ENCODE peak calls at places on chromosome 5, in eight cellular contexts. U, K, E, S, Q, T, G and J are unnamed samples.
A peak's percentile ranks its signal among the peaks of the same experiment; 100 is the strongest.

GRCh38 chr5:136781464-136781863 is 416.1 kb upstream of the TRPC7 start:
- DNase-seq in U (no peak), K (no peak), E (no peak), S (no peak), Q (no peak), T (no peak), G (peak; percentile 79), J (peak; percentile 66)

GRCh38 chr5:176547811-176548210 is 1.3 kb upstream of the CDHR2 start:
- DNase-seq in U (no peak), K (no peak), E (no peak), S (no peak), Q (no peak), T (no peak), G (no peak), J (no peak)

GRCh38 chr5:153573326-153574033 is 83.0 kb downstream of the GRIA1 start:
- DNase-seq in U (no peak), K (no peak), E (no peak), S (no peak), Q (no peak), T (peak; percentile 38), G (no peak), J (no peak)

GRCh38 chr5:151596839-151597539 is 5.9 kb upstream of the FAT2 start:
- DNase-seq in U (no peak), K (no peak), E (no peak), S (no peak), Q (no peak), T (no peak), G (no peak), J (no peak)

GRCh38 chr5:96257904-96258303 is 175.1 kb downstream of the PCSK1 start:
- DNase-seq in U (no peak), K (no peak), E (no peak), S (no peak), Q (no peak), T (no peak), G (peak; percentile 76), J (peak; percentile 61)

GRCh38 chr5:16755641-16756040 is 138.8 kb upstream of the RETREG1 start:
- DNase-seq in U (no peak), K (no peak), E (no peak), S (no peak), Q (no peak), T (no peak), G (no peak), J (no peak)

GRCh38 chr5:159096555-159097460 is 2.9 kb downstream of the EBF1 start:
- DNase-seq in U (no peak), K (no peak), E (no peak), S (no peak), Q (peak; percentile 40), T (no peak), G (no peak), J (no peak)

GRCh38 chr5:14809369-14810144 is 62.0 kb downstream of the ANKH start:
- DNase-seq in U (peak; percentile 32), K (no peak), E (peak; percentile 75), S (no peak), Q (peak; percentile 94), T (peak; percentile 32), G (peak; percentile 85), J (peak; percentile 95)

GRCh38 chr5:173926359-173926758 is 38.2 kb downstream of the CPEB4 start:
- DNase-seq in U (no peak), K (no peak), E (no peak), S (no peak), Q (no peak), T (no peak), G (no peak), J (peak; percentile 53)

GRCh38 chr5:98425626-98426025 is 347.8 kb upstream of the RGMB start:
- DNase-seq in U (no peak), K (no peak), E (no peak), S (no peak), Q (no peak), T (no peak), G (no peak), J (peak; percentile 50)

GRCh38 chr5:142977363-142978051 is 207.3 kb downstream of the ARHGAP26 start:
- DNase-seq in U (no peak), K (no peak), E (peak; percentile 24), S (no peak), Q (peak; percentile 77), T (peak; percentile 80), G (peak; percentile 86), J (peak; percentile 37)

GRCh38 chr5:66810747-66811355 is 214.7 kb downstream of the MAST4 start:
- DNase-seq in U (no peak), K (no peak), E (no peak), S (no peak), Q (no peak), T (no peak), G (no peak), J (no peak)

GRCh38 chr5:142906863-142907671 is 136.9 kb downstream of the ARHGAP26 start:
- DNase-seq in U (no peak), K (no peak), E (no peak), S (no peak), Q (no peak), T (peak; percentile 59), G (no peak), J (peak; percentile 80)

GRCh38 chr5:1181451-1182359 is 19.7 kb upstream of the SLC6A19 start:
- DNase-seq in U (no peak), K (no peak), E (no peak), S (no peak), Q (no peak), T (no peak), G (no peak), J (no peak)

GRCh38 chr5:63011158-63011557 is 432.5 kb downstream of the LRRC70 start:
- DNase-seq in U (no peak), K (no peak), E (no peak), S (no peak), Q (no peak), T (no peak), G (no peak), J (no peak)

GRCh38 chr5:168364738-168365550 is 73.5 kb downstream of the WWC1 start:
- DNase-seq in U (no peak), K (no peak), E (no peak), S (peak; percentile 86), Q (no peak), T (peak; percentile 39), G (peak; percentile 22), J (peak; percentile 53)

GRCh38 chr5:81852277-81853004 is 101.5 kb upstream of the SSBP2 start:
- DNase-seq in U (no peak), K (no peak), E (peak; percentile 34), S (peak; percentile 67), Q (peak; percentile 22), T (no peak), G (no peak), J (peak; percentile 10)

GRCh38 chr5:85670417-85670816 is 947.3 kb upstream of the COX7C start:
- DNase-seq in U (no peak), K (no peak), E (no peak), S (no peak), Q (no peak), T (no peak), G (no peak), J (no peak)

GRCh38 chr5:130514984-130515690 is 610.9 kb downstream of the CHSY3 start:
- DNase-seq in U (no peak), K (no peak), E (no peak), S (no peak), Q (no peak), T (peak; percentile 81), G (peak; percentile 80), J (peak; percentile 42)

GRCh38 chr5:31452314-31452713 is 79.6 kb downstream of the DROSHA start:
- DNase-seq in U (no peak), K (no peak), E (no peak), S (no peak), Q (no peak), T (peak; percentile 5), G (no peak), J (no peak)

GRCh38 chr5:112878760-112879159 is 17.7 kb downstream of the SRP19 start:
- DNase-seq in U (peak; percentile 20), K (no peak), E (peak; percentile 16), S (no peak), Q (peak; percentile 18), T (peak; percentile 66), G (peak; percentile 13), J (no peak)

GRCh38 chr5:141560141-141560540 is 58.7 kb downstream of the DIAPH1 start:
- DNase-seq in U (no peak), K (no peak), E (no peak), S (no peak), Q (no peak), T (peak; percentile 54), G (peak; percentile 20), J (no peak)

GRCh38 chr5:172105811-172106210 is 82.2 kb downstream of the STK10 start:
- DNase-seq in U (no peak), K (no peak), E (no peak), S (no peak), Q (no peak), T (no peak), G (no peak), J (no peak)

GRCh38 chr5:43729846-43730478 is 127.0 kb downstream of the NNT start:
- DNase-seq in U (no peak), K (no peak), E (no peak), S (no peak), Q (peak; percentile 9), T (no peak), G (peak; percentile 48), J (peak; percentile 46)

GRCh38 chr5:150562832-150563231 is 54.9 kb downstream of the NDST1 start:
- DNase-seq in U (no peak), K (peak; percentile 24), E (no peak), S (no peak), Q (peak; percentile 56), T (no peak), G (peak; percentile 69), J (peak; percentile 76)

GRCh38 chr5:143195496-143195895 is 208.0 kb downstream of the NR3C1 start:
- DNase-seq in U (no peak), K (no peak), E (no peak), S (no peak), Q (no peak), T (no peak), G (no peak), J (no peak)

GRCh38 chr5:2989517-2989916 is 238.0 kb upstream of the IRX2 start:
- DNase-seq in U (no peak), K (no peak), E (no peak), S (no peak), Q (no peak), T (no peak), G (no peak), J (no peak)

GRCh38 chr5:168152660-168153059 is 138.8 kb upstream of the WWC1 start:
- DNase-seq in U (no peak), K (no peak), E (no peak), S (no peak), Q (peak; percentile 69), T (peak; percentile 42), G (no peak), J (no peak)

GRCh38 chr5:35861718-35862117 is 5.0 kb downstream of the IL7R start:
- DNase-seq in U (no peak), K (no peak), E (no peak), S (no peak), Q (no peak), T (peak; percentile 58), G (peak; percentile 34), J (peak; percentile 58)

GRCh38 chr5:80125962-80126480 is 90.9 kb downstream of the THBS4 start:
- DNase-seq in U (no peak), K (no peak), E (peak; percentile 41), S (no peak), Q (peak; percentile 82), T (peak; percentile 43), G (peak; percentile 73), J (peak; percentile 48)

GRCh38 chr5:115859378-115859777 is 17.6 kb downstream of the AP3S1 start:
- DNase-seq in U (no peak), K (no peak), E (no peak), S (no peak), Q (no peak), T (no peak), G (no peak), J (peak; percentile 55)

GRCh38 chr5:11172484-11172883 is 411.4 kb upstream of the DAP start:
- DNase-seq in U (no peak), K (no peak), E (no peak), S (no peak), Q (no peak), T (no peak), G (no peak), J (no peak)

GRCh38 chr5:76791461-76791860 is 27.4 kb upstream of the F2RL1 start:
- DNase-seq in U (no peak), K (no peak), E (no peak), S (no peak), Q (no peak), T (no peak), G (peak; percentile 37), J (no peak)

GRCh38 chr5:77316871-77317661 is 106.6 kb downstream of the PDE8B start:
- DNase-seq in U (no peak), K (no peak), E (no peak), S (no peak), Q (no peak), T (no peak), G (peak; percentile 22), J (peak; percentile 14)